ENCODE peak calls at places on chromosome 2, in five cellular contexts. Z is thoracic aorta, E is IMR-90, D is hepatocyte, G is glutamatergic neuron. C is an unnamed sample.
A peak's percentile ranks its signal among the peaks of the same experiment; 100 is the strongest.

GRCh38 chr2:219544567-219544966 is 739 bp downstream of the TMEM198 start:
- DNase-seq in Z (no peak), E (no peak), D (no peak), G (no peak), C (no peak)

GRCh38 chr2:41895334-41895664 is 152.5 kb upstream of the PKDCC start:
- DNase-seq in Z (no peak), E (no peak), D (no peak), G (no peak), C (no peak)

GRCh38 chr2:112476434-112476833 is 5.5 kb upstream of the TTL start:
- DNase-seq in Z (no peak), E (no peak), D (no peak), G (no peak), C (no peak)

GRCh38 chr2:69333352-69333751 is 53.7 kb downstream of the GFPT1 start:
- DNase-seq in Z (no peak), E (no peak), D (no peak), G (no peak), C (no peak)

GRCh38 chr2:211405036-211405435 is 848.6 kb downstream of the CPS1 start:
- DNase-seq in Z (no peak), E (no peak), D (no peak), G (no peak), C (no peak)

GRCh38 chr2:26850002-26850431 is 2.1 kb downstream of the DPYSL5 start:
- DNase-seq in Z (no peak), E (no peak), D (no peak), G (peak; percentile 57), C (peak; percentile 7)

GRCh38 chr2:110990440-110990839 is 130.3 kb upstream of the BCL2L11 start:
- DNase-seq in Z (no peak), E (no peak), D (no peak), G (no peak), C (no peak)

GRCh38 chr2:8993902-8994278 is 9.6 kb downstream of the MBOAT2 start:
- DNase-seq in Z (no peak), E (no peak), D (no peak), G (no peak), C (no peak)

GRCh38 chr2:96146151-96146880 is 1.1 kb upstream of the DUSP2 start:
- DNase-seq in Z (no peak), E (peak; percentile 16), D (no peak), G (no peak), C (no peak)

GRCh38 chr2:170155022-170155722 is 22.8 kb upstream of the MYO3B start:
- DNase-seq in Z (no peak), E (peak; percentile 60), D (peak; percentile 41), G (peak; percentile 29), C (no peak)

GRCh38 chr2:69375494-69376353 is 11.3 kb downstream of the GFPT1 start:
- DNase-seq in Z (no peak), E (peak; percentile 27), D (peak; percentile 35), G (no peak), C (no peak)

GRCh38 chr2:45261746-45262145 is 252.5 kb upstream of the SIX2 start:
- DNase-seq in Z (no peak), E (no peak), D (no peak), G (no peak), C (no peak)

GRCh38 chr2:193112986-193113385 is 918.3 kb upstream of the TMEFF2 start:
- DNase-seq in Z (no peak), E (no peak), D (no peak), G (no peak), C (no peak)

GRCh38 chr2:232697059-232697806 is at the start of gene GIGYF2:
- DNase-seq in Z (peak; percentile 90), E (peak; percentile 92), D (peak; percentile 97), G (peak; percentile 99), C (peak; percentile 99)
- TF ChIP-seq CTCF in Z (no peak), E (no peak), D (no peak), G (no peak), C (no peak)

GRCh38 chr2:107588181-107588580 is 238.5 kb upstream of the RGPD4 start:
- DNase-seq in Z (no peak), E (no peak), D (no peak), G (no peak), C (no peak)

GRCh38 chr2:107592225-107592624 is 234.5 kb upstream of the RGPD4 start:
- DNase-seq in Z (no peak), E (no peak), D (no peak), G (no peak), C (no peak)

GRCh38 chr2:107595749-107596148 is 230.9 kb upstream of the RGPD4 start:
- DNase-seq in Z (no peak), E (peak; percentile 84), D (no peak), G (no peak), C (no peak)

GRCh38 chr2:107588960-107589542 is 237.6 kb upstream of the RGPD4 start:
- DNase-seq in Z (no peak), E (peak; percentile 28), D (no peak), G (no peak), C (no peak)

DNA sequence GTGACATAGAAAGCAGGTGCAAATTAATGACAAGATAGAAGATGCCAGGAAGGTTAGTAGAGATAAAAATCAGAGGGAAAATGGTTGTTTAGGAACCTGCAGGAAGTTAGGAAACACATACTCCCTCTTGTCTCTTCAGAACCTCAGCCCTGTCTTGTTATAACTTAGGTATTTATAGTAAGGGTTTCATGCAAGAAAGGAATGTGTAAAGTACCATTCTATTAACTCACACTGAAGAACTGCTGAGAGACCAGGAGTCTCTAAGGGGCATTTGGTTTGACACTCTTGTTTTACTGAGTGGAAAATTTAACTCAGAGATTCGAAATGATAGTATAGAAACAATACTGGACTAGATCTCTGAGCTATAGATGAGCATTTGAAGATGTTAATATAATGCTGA is 235.2 kb upstream of the RGPD4 start:
- DNase-seq in Z (no peak), E (peak; percentile 48), D (no peak), G (no peak), C (no peak)
- TF ChIP-seq CTCF in Z (no peak), E (no peak), D (no peak), G (no peak), C (no peak)

GRCh38 chr2:3806730-3807129 is 103.4 kb downstream of the DCDC2C start:
- DNase-seq in Z (no peak), E (no peak), D (no peak), G (no peak), C (no peak)

GRCh38 chr2:3801506-3801905 is 98.1 kb downstream of the DCDC2C start:
- DNase-seq in Z (no peak), E (no peak), D (no peak), G (no peak), C (no peak)

GRCh38 chr2:3807853-3808252 is 104.5 kb downstream of the DCDC2C start:
- DNase-seq in Z (no peak), E (peak; percentile 78), D (no peak), G (no peak), C (no peak)

DNA sequence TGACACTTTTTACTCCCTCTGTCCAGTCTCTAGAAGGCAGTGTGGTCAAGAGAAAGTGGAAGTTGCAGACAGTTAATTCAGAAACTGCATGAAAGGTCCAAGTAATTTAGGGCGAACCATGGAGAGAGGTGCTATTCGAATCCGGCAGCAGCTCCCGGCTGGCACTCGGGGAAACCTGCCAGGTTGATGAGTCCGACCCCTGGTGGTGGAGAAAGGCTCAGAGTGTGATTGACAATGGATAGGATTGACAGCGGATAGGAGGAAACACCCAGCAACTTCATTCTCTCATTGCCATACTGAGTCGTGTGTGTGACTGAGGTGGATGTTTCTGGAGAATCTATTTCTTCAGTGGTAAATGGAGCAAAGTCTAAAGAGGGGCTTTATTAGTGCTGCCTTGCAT is 101.7 kb downstream of the DCDC2C start:
- DNase-seq in Z (no peak), E (no peak), D (peak; percentile 44), G (peak; percentile 77), C (peak; percentile 52)
- TF ChIP-seq CTCF in Z (no peak), E (no peak), D (peak; percentile 40), G (peak; percentile 71), C (peak; percentile 51)

GRCh38 chr2:201452058-201452736 is 657 bp downstream of the STRADB start:
- DNase-seq in Z (no peak), E (no peak), D (peak; percentile 31), G (no peak), C (no peak)
- TF ChIP-seq CTCF in Z (no peak), E (no peak), D (peak; percentile 1), G (no peak), C (no peak)